ENCODE peak calls at places on chromosomes 13 and 19, in five cellular contexts. K is astrocyte of the cerebellum; N is activated CD4-positive, alpha-beta T cell treated with anti-CD3 and anti-CD28 coated beads for 48 hours; G is memory B cell; M is NCI-H1105. B is an unnamed sample.

GRCh38 chr19:10399878-10400277 is 3.5 kb downstream of the CDC37 start:
- DNase-seq in K (no peak), N (no peak), G (no peak), M (no peak), B (no peak)

GRCh38 chr19:58086825-58087710 is 11.0 kb downstream of the ZSCAN18 start:
- DNase-seq in K (no peak), N (no peak), G (no peak), M (no peak), B (no peak)

GRCh38 chr13:112733112-112733511 is 43.3 kb downstream of the ATP11A start:
- DNase-seq in K (no peak), N (no peak), G (no peak), M (no peak), B (no peak)

GRCh38 chr19:21604351-21604926 is 99.0 kb downstream of the ZNF429 start:
- DNase-seq in K (no peak), N (peak; percentile 10), G (no peak), M (no peak), B (no peak)

GRCh38 chr13:94233401-94233800 is 246.1 kb downstream of the DCT start:
- DNase-seq in K (peak; percentile 75), N (no peak), G (no peak), M (no peak), B (no peak)

GRCh38 chr19:54183431-54183830 is 5.9 kb downstream of the MBOAT7 start:
- DNase-seq in K (no peak), N (no peak), G (no peak), M (no peak), B (no peak)

GRCh38 chr13:111532111-111532510 is 211.7 kb downstream of the TEX29 start:
- DNase-seq in K (no peak), N (no peak), G (no peak), M (no peak), B (no peak)

GRCh38 chr13:34657716-34658115 is 284.4 kb upstream of the NBEA start:
- DNase-seq in K (peak; percentile 19), N (no peak), G (no peak), M (no peak), B (no peak)

B was measured in GM12892.